ENCODE peak calls at places on chromosome 10, in six cellular contexts. D, J, N, A, T and F are unnamed samples.
A peak's percentile ranks its signal among the peaks of the same experiment; 100 is the strongest.

GRCh38 chr10:29647483-29647882 is 12.7 kb upstream of the SVIL start:
- DNase-seq in D (no peak), J (no peak), N (no peak), A (no peak), T (no peak), F (no peak)

GRCh38 chr10:79252450-79252849 is 94.8 kb upstream of the PPIF start:
- DNase-seq in D (no peak), J (no peak), N (no peak), A (no peak), T (no peak), F (no peak)

GRCh38 chr10:15201589-15202300 is 33.3 kb upstream of the NMT2 start:
- DNase-seq in D (no peak), J (no peak), N (no peak), A (peak; percentile 26), T (no peak), F (no peak)

GRCh38 chr10:85861513-85862197 is 504.9 kb downstream of the GRID1 start:
- DNase-seq in D (no peak), J (no peak), N (no peak), A (no peak), T (no peak), F (no peak)

GRCh38 chr10:24982294-24983064 is 30.1 kb upstream of the PRTFDC1 start:
- DNase-seq in D (no peak), J (no peak), N (peak; percentile 42), A (no peak), T (no peak), F (no peak)

GRCh38 chr10:43980313-43980712 is 331.6 kb upstream of the ZNF32 start:
- DNase-seq in D (no peak), J (no peak), N (no peak), A (no peak), T (no peak), F (no peak)

GRCh38 chr10:107548301-107548700 is 383.8 kb upstream of the SORCS1 start:
- DNase-seq in D (no peak), J (no peak), N (no peak), A (no peak), T (no peak), F (no peak)

GRCh38 chr10:59833810-59834209 is 72.5 kb downstream of the CCDC6 start:
- DNase-seq in D (no peak), J (no peak), N (no peak), A (no peak), T (no peak), F (no peak)

GRCh38 chr10:5229019-5229418 is 32.4 kb downstream of the AKR1C4 start:
- DNase-seq in D (no peak), J (no peak), N (no peak), A (no peak), T (no peak), F (no peak)

GRCh38 chr10:43816351-43817321 is 168.0 kb upstream of the ZNF32 start:
- DNase-seq in D (peak; percentile 25), J (no peak), N (peak; percentile 61), A (no peak), T (peak; percentile 82), F (peak; percentile 25)

GRCh38 chr10:73247509-73248258 is 629 bp upstream of the DNAJC9 start:
- DNase-seq in D (no peak), J (no peak), N (no peak), A (no peak), T (no peak), F (no peak)

GRCh38 chr10:14648936-14649335 is 125.8 kb downstream of the FAM107B start:
- DNase-seq in D (no peak), J (no peak), N (no peak), A (no peak), T (no peak), F (no peak)

GRCh38 chr10:113007821-113008220 is 57.8 kb downstream of the TCF7L2 start:
- DNase-seq in D (no peak), J (no peak), N (no peak), A (no peak), T (no peak), F (no peak)

GRCh38 chr10:31929260-31929985 is 792 bp upstream of the ARHGAP12 start:
- DNase-seq in D (peak; percentile 22), J (peak; percentile 67), N (no peak), A (no peak), T (peak; percentile 91), F (no peak)

GRCh38 chr10:31932838-31933237 is 4.2 kb upstream of the ARHGAP12 start:
- DNase-seq in D (no peak), J (no peak), N (no peak), A (no peak), T (no peak), F (no peak)

GRCh38 chr10:31927597-31928530 is 767 bp downstream of the ARHGAP12 start:
- DNase-seq in D (peak; percentile 31), J (peak; percentile 35), N (no peak), A (no peak), T (peak; percentile 92), F (peak; percentile 22)

GRCh38 chr10:31928531-31929259 is at the start of gene ARHGAP12:
- DNase-seq in D (peak; percentile 58), J (peak; percentile 92), N (no peak), A (no peak), T (peak; percentile 97), F (peak; percentile 61)

DNA sequence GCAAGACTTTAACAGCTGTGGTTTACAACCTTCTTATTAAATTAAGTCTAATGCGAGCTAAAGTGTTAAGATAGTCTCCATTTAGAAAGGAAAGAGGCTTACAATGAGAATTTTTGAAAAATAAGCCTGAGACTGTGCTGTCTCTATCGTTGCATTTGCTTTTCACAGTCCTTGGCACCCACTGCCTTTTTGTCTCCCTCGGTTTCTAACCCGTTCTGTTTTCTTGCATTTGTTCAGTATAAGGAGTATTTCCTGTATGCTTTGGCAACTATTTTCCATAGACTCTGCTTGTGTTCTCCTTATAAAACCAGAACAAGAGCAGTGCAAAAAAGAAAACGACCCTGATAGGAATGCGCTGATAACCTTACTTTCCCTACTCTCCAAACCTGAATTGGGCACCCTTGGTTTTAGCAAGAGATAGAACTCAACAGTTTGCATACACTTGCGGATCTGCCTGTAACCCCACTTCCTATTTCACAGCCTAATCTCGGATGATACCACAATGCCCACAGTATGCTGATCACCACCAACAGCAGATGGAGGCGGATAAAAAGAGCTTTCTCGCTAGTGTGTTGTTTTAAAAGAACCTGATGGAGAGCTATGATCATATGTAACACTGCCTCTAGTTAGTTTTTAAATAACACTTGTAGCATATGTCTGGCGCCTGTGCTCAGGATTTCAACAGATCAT is 1.5 kb upstream of the ARHGAP12 start:
- DNase-seq in D (no peak), J (no peak), N (no peak), A (no peak), T (no peak), F (no peak)
- TF ChIP-seq POLR2AphosphoS5 in D (no peak), J (no peak), N (no peak), A (no peak), T (no peak), F (no peak)

GRCh38 chr10:117536862-117537435 is 5.6 kb upstream of the EMX2 start:
- DNase-seq in D (no peak), J (no peak), N (no peak), A (no peak), T (no peak), F (no peak)

GRCh38 chr10:117536359-117536861 is 6.1 kb upstream of the EMX2 start:
- DNase-seq in D (no peak), J (no peak), N (no peak), A (no peak), T (no peak), F (no peak)

GRCh38 chr10:117539271-117539876 is 3.2 kb upstream of the EMX2 start:
- DNase-seq in D (no peak), J (no peak), N (no peak), A (no peak), T (no peak), F (no peak)

GRCh38 chr10:117537436-117537903 is 5.1 kb upstream of the EMX2 start:
- DNase-seq in D (peak; percentile 61), J (no peak), N (no peak), A (no peak), T (no peak), F (peak; percentile 66)

GRCh38 chr10:117537904-117538524 is 4.5 kb upstream of the EMX2 start:
- DNase-seq in D (no peak), J (no peak), N (peak; percentile 16), A (no peak), T (no peak), F (no peak)
- TF ChIP-seq POLR2A in D (no peak), J (no peak), N (no peak), A (no peak), T (no peak), F (no peak)

GRCh38 chr10:28628184-28628893 is 49.0 kb upstream of the BAMBI start:
- DNase-seq in D (peak; percentile 41), J (peak; percentile 45), N (no peak), A (peak; percentile 63), T (peak; percentile 88), F (peak; percentile 25)

GRCh38 chr10:28627102-28627501 is 50.2 kb upstream of the BAMBI start:
- DNase-seq in D (no peak), J (no peak), N (no peak), A (no peak), T (no peak), F (no peak)

GRCh38 chr10:28623483-28623882 is 53.8 kb upstream of the BAMBI start:
- DNase-seq in D (no peak), J (no peak), N (no peak), A (no peak), T (no peak), F (no peak)

GRCh38 chr10:28620251-28620650 is 57.1 kb upstream of the BAMBI start:
- DNase-seq in D (no peak), J (no peak), N (no peak), A (no peak), T (no peak), F (no peak)

DNA sequence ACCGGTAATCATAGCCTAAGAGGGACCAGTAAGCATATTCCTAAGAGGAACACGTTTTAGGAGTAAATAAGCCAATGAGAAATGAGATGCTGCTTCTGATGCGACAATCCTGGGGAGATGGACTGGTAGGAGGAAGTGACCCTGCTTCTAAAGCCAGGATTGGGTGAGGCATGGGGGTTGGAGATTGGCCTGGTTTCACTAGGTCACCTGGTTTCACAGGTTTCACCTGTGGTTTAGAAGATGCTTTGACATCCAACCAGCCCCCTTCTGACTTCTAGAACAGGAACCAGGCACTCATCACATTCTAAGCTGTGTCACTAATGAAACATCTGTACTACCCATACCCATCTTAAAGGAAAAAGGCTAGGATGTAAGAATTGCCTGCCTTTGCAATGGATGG is 53.0 kb upstream of the BAMBI start:
- DNase-seq in D (no peak), J (no peak), N (no peak), A (no peak), T (no peak), F (no peak)
- TF ChIP-seq POLR2AphosphoS5 in D (no peak), J (no peak), N (peak; percentile 35), A (peak; percentile 41), T (no peak), F (no peak)

DNA sequence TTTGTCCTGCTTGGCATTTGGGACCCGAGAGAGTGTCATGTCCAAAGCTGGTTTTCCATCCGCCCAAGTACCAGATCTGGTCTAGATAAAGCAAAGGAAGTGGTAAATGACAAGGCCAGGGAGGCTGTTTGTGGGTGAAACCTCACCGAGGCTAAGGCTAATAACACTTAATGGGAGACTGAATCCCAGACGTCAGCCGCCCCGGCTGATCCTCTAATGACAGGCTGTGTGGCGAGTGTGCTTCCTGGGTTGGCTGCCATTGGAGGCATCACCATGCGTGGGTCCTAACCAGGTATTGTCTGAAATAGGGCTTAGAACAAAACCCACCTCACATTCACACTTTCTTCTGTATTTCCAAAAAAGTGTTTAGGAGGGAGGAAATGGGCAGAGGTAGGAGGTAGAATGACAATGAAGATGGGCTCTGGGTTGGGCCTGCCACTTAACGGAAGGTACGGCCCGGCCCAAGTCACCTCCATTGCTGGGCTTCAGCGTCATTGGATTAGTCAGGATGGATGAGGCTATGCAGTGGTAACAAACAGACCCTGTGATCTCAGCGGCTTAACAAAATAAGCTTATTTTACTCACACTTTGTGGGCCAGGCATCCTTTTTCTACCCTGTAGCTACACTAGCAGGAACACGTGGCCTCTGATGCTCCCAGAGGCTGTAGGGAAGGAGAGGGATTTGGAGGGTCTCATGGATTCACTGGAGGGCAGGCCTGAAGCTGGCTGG is 59.7 kb downstream of the PROSER2 start:
- DNase-seq in D (no peak), J (no peak), N (no peak), A (no peak), T (no peak), F (no peak)
- TF ChIP-seq POLR2A in D (no peak), J (no peak), N (no peak), A (no peak), T (no peak), F (no peak)